ENCODE peak calls at places on chromosomes 5 and 9, in ten cellular contexts. Y is mesendoderm, C is RWPE1, A is frontal cortex, J is H7, X is pancreas, Z is HTR-8/SVneo, L is psoas muscle, V is HT1080, W is fibroblast of mammary gland. E is an unnamed sample.

GRCh38 chr5:79901631-79902030 is 89.4 kb downstream of the MTX3 start:
- DNase-seq in Y (no peak), C (no peak), A (no peak), J (no peak), X (no peak), Z (no peak), L (no peak), V (no peak), W (no peak), E (no peak)

GRCh38 chr9:115057559-115057958 is 60.4 kb downstream of the TNC start:
- DNase-seq in Y (peak; percentile 28), C (no peak), A (no peak), J (no peak), X (no peak), Z (no peak), L (no peak), V (no peak), W (no peak), E (no peak)

GRCh38 chr9:16787724-16788123 is 82.7 kb downstream of the BNC2 start:
- DNase-seq in Y (no peak), C (no peak), A (no peak), J (no peak), X (no peak), Z (no peak), L (no peak), V (peak; percentile 83), W (peak; percentile 79), E (no peak)

GRCh38 chr5:147743686-147744332 is 38.7 kb downstream of the JAKMIP2 start:
- DNase-seq in Y (no peak), C (no peak), A (no peak), J (no peak), X (no peak), Z (no peak), L (no peak), V (no peak), W (no peak), E (no peak)

GRCh38 chr5:53031695-53032096 is 42.5 kb downstream of the ITGA2 start:
- DNase-seq in Y (peak; percentile 40), C (peak; percentile 55), A (no peak), J (no peak), X (no peak), Z (peak; percentile 40), L (no peak), V (peak; percentile 93), W (peak; percentile 76), E (no peak)

GRCh38 chr5:164073013-164073535 is 567.7 kb downstream of the MAT2B start:
- DNase-seq in Y (peak; percentile 63), C (no peak), A (no peak), J (no peak), X (no peak), Z (no peak), L (no peak), V (no peak), W (no peak), E (no peak)

GRCh38 chr5:124154714-124155113 is 591.7 kb downstream of the ZNF608 start:
- DNase-seq in Y (peak; percentile 18), C (no peak), A (no peak), J (no peak), X (no peak), Z (no peak), L (no peak), V (no peak), W (no peak), E (no peak)

GRCh38 chr5:159208508-159209437 is 580 bp downstream of the RNF145 start:
- DNase-seq in Y (peak; percentile 86), C (peak; percentile 55), A (peak; percentile 35), J (peak; percentile 80), X (peak; percentile 67), Z (peak; percentile 25), L (peak; percentile 63), V (no peak), W (no peak), E (peak; percentile 40)

GRCh38 chr5:10518352-10518751 is 45.5 kb upstream of the ANKRD33B start:
- DNase-seq in Y (no peak), C (no peak), A (no peak), J (no peak), X (no peak), Z (no peak), L (no peak), V (peak; percentile 72), W (peak; percentile 78), E (no peak)

GRCh38 chr9:128394404-128395168 is 23.4 kb downstream of the URM1 start:
- DNase-seq in Y (no peak), C (no peak), A (no peak), J (peak; percentile 61), X (no peak), Z (no peak), L (no peak), V (no peak), W (no peak), E (no peak)

GRCh38 chr9:87382902-87383301 is 114.8 kb upstream of the DAPK1 start:
- DNase-seq in Y (no peak), C (peak; percentile 31), A (no peak), J (no peak), X (no peak), Z (no peak), L (no peak), V (peak; percentile 42), W (peak; percentile 81), E (no peak)